ENCODE peak calls at places on chromosomes 6 and 20, in nine cellular contexts. T, L, W, F, G, X, C, V and B are unnamed samples.

GRCh38 chr6:158561247-158561884 is 1.5 kb downstream of the TMEM181 start:
- DNase-seq in F (peak), T (no peak), W (peak), L (no peak), X (no peak), G (no peak), V (no peak), C (no peak), B (no peak)

GRCh38 chr20:18005990-18006364 is 37.2 kb downstream of the MGME1 start:
- DNase-seq in G (no peak), C (no peak), L (no peak), F (no peak), X (no peak), T (no peak), V (no peak), W (no peak), B (peak)

GRCh38 chr20:43949741-43950618 is 35.3 kb downstream of the TOX2 start:
- DNase-seq in V (no peak), L (no peak), W (no peak), C (peak), F (peak), X (no peak), G (no peak), T (peak), B (peak)

GRCh38 chr6:151063339-151063738 is 176.4 kb upstream of the AKAP12 start:
- DNase-seq in T (no peak), W (no peak), X (peak), G (peak), C (no peak), F (no peak), V (peak), L (peak), B (peak)

GRCh38 chr6:144321839-144322591 is 36.9 kb downstream of the UTRN start:
- DNase-seq in V (peak), F (no peak), C (no peak), X (no peak), G (no peak), W (no peak), L (peak), T (no peak), B (peak)

GRCh38 chr6:28111964-28112363 is 12.4 kb upstream of the ZSCAN16 start:
- DNase-seq in V (no peak), T (no peak), C (no peak), G (no peak), L (no peak), W (no peak), X (no peak), F (no peak), B (no peak)

GRCh38 chr6:168440520-168441433 is at the start of gene SMOC2:
- DNase-seq in W (peak), X (no peak), G (no peak), F (no peak), V (no peak), L (no peak), C (peak), T (peak), B (no peak)

GRCh38 chr6:90080876-90081464 is 186.7 kb downstream of the GJA10 start:
- DNase-seq in F (no peak), T (no peak), L (no peak), G (no peak), V (no peak), W (no peak), C (no peak), X (no peak), B (no peak)

GRCh38 chr6:155177369-155177961 is 86.3 kb upstream of the CLDN20 start:
- DNase-seq in F (no peak), T (peak), V (peak), X (peak), G (peak), L (no peak), C (no peak), W (no peak), B (peak)

GRCh38 chr6:43773050-43773956 is 3.3 kb downstream of the VEGFA start:
- DNase-seq in T (peak), G (peak), V (peak), X (peak), C (peak), F (peak), L (no peak), W (peak), B (peak)

GRCh38 chr6:74409447-74409846 is 713.4 kb downstream of the CD109 start:
- DNase-seq in F (no peak), W (no peak), G (peak), T (peak), X (peak), L (peak), C (no peak), V (peak), B (peak)

GRCh38 chr6:4421837-4422236 is 286.5 kb upstream of the ECI2 start:
- DNase-seq in L (no peak), T (no peak), F (no peak), X (no peak), G (no peak), W (no peak), C (no peak), V (no peak), B (no peak)

GRCh38 chr20:57399587-57400261 is 8.5 kb downstream of the RBM38 start:
- DNase-seq in V (no peak), L (no peak), X (no peak), G (no peak), W (no peak), T (peak), C (peak), F (peak), B (peak)

GRCh38 chr20:9928281-9928737 is 89.4 kb upstream of the PAK5 start:
- DNase-seq in L (no peak), C (no peak), V (no peak), F (no peak), G (no peak), X (no peak), T (no peak), W (no peak), B (no peak)

GRCh38 chr6:168081858-168082546 is 3.0 kb upstream of the FRMD1 start:
- DNase-seq in C (no peak), T (no peak), L (no peak), F (no peak), X (no peak), V (no peak), G (no peak), W (no peak), B (no peak)

GRCh38 chr20:1227121-1227582 is 1.3 kb downstream of the RAD21L1 start:
- DNase-seq in W (no peak), V (no peak), L (no peak), G (no peak), X (no peak), F (no peak), C (no peak), T (no peak), B (no peak)
- H3K4me3 ChIP-seq in W (no peak), V (peak), L (peak), G (no peak), X (no peak), F (peak), C (no peak), T (no peak), B (peak)

GRCh38 chr20:37903317-37904007 is 535 bp downstream of the VSTM2L start:
- DNase-seq in V (no peak), W (no peak), G (no peak), T (no peak), C (no peak), X (no peak), L (no peak), F (no peak), B (no peak)
- H3K4me3 ChIP-seq in V (peak), W (peak), G (no peak), T (no peak), C (peak), X (peak), L (peak), F (peak), B (peak)

GRCh38 chr6:34132486-34133185 is 13.3 kb downstream of the GRM4 start:
- DNase-seq in G (peak), L (no peak), X (peak), W (no peak), C (no peak), F (no peak), T (peak), V (peak), B (peak)
- H3K4me3 ChIP-seq in G (no peak), L (no peak), X (no peak), W (no peak), C (no peak), F (no peak), T (no peak), V (no peak), B (no peak)

DNA sequence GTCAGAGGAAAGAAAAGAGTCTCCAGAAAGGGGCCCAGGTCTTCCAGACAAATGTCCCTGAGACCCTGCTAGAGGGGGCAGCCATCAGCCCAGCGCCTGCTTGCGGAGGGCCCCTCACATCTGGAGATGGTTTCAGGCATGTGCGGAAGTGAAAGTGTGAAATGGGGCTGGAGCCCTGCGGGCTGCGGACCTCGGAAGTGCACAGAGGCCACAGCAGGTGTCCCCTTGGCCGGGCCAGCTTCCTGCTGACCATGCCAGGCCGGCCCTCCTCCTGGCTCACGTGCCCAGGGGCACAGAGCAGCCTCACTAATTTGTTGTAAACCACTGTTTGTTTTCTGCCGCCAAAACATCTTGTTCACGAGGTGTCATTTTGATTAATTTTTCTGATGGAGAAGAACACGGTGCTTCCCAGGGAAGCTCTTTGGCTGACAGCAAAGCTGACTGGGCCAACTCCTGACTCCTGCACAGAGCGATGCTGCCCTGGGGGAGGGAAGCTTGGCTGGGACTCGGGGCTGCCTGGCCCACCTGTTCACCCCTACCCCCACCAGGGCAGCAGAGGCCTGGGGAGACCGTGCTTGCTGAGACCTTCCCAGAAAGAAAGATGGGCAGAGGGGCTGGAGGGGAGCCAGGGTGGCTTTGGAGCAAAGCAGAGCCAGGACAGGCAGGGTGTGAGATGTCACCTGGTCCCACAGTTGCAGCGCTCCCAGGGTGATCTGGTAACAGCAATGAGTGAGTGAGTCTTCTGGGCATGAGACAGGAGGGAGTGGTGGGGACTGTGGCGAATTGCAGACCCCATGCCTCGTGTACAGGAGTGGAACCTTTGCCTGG is 54.2 kb downstream of the BCAS4 start:
- DNase-seq in L (no peak), V (no peak), X (no peak), T (peak), W (peak), G (no peak), F (no peak), C (no peak), B (no peak)
- H3K4me3 ChIP-seq in L (no peak), V (no peak), X (no peak), T (no peak), W (peak), G (no peak), F (no peak), C (peak), B (no peak)

DNA sequence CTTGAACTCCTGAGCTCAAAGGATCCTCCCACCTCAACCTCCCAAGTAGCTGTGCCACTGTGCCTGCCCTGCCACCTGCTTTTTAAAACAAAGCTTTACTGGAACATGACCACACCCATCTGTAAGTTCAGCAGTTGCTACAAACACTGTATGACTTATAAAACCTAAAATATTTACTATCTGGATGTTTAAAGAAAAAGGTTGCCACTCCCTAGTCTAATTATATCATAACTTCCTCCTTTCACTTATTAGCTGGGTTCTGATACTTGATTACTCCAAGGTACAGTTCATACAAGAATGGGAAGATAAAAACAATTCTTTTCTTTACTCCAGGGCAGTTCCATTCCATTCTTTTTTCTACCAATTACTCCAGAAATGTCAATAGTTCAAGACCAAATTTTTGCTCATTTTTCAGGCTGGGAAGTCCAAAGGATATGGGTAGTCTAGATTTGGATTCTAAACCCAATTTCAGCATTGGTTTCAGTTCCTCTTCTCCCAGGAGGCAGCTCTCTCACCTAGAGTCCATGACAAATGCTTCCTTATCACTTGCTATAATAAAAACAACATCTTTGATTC is 63.1 kb downstream of the SEC63 start:
- DNase-seq in X (peak), G (no peak), V (peak), L (no peak), W (no peak), F (no peak), C (no peak), T (peak), B (peak)
- H3K4me3 ChIP-seq in X (no peak), G (no peak), V (no peak), L (no peak), W (no peak), F (no peak), C (no peak), T (no peak), B (no peak)